ENCODE peak calls at places on chromosomes 6 and 20, in six cellular contexts. One of them, this sample, is unnamed.
A peak's percentile ranks its signal among the peaks of the same experiment; 100 is the strongest.

GRCh38 chr6:106910999-106911949 is 63.3 kb downstream of the CD24 start:
- DNase-seq in pancreas: no peak
- DNase-seq in psoas muscle: no peak
- DNase-seq in HCT116: no peak
- DNase-seq in mucosa of descending colon: no peak
- DNase-seq in heart left ventricle: no peak
- DNase-seq in this sample: no peak

GRCh38 chr20:2042400-2042799 is 48.5 kb upstream of the PDYN start:
- DNase-seq in pancreas: no peak
- DNase-seq in psoas muscle: no peak
- DNase-seq in HCT116: no peak
- DNase-seq in mucosa of descending colon: no peak
- DNase-seq in heart left ventricle: no peak
- DNase-seq in this sample: no peak

GRCh38 chr20:23867152-23867776 is 12.3 kb downstream of the CST5 start:
- DNase-seq in pancreas: no peak
- DNase-seq in psoas muscle: no peak
- DNase-seq in HCT116: no peak
- DNase-seq in mucosa of descending colon: no peak
- DNase-seq in heart left ventricle: no peak
- DNase-seq in this sample: no peak

GRCh38 chr6:125688138-125688537 is 61.3 kb upstream of the HEY2 start:
- DNase-seq in pancreas: no peak
- DNase-seq in psoas muscle: no peak
- DNase-seq in HCT116: no peak
- DNase-seq in mucosa of descending colon: no peak
- DNase-seq in heart left ventricle: no peak
- DNase-seq in this sample: no peak

GRCh38 chr6:6178795-6179194 is 141.7 kb downstream of the F13A1 start:
- DNase-seq in pancreas: no peak
- DNase-seq in psoas muscle: no peak
- DNase-seq in HCT116: no peak
- DNase-seq in mucosa of descending colon: no peak
- DNase-seq in heart left ventricle: no peak
- DNase-seq in this sample: no peak

GRCh38 chr20:10689385-10689784 is 15.6 kb upstream of the JAG1 start:
- DNase-seq in pancreas: no peak
- DNase-seq in psoas muscle: no peak
- DNase-seq in HCT116: no peak
- DNase-seq in mucosa of descending colon: no peak
- DNase-seq in heart left ventricle: no peak
- DNase-seq in this sample: no peak

GRCh38 chr20:32356935-32357868 is 929 bp upstream of the ASXL1 start:
- DNase-seq in pancreas: peak; percentile 47
- DNase-seq in psoas muscle: no peak
- DNase-seq in HCT116: peak; percentile 15
- DNase-seq in mucosa of descending colon: peak; percentile 54
- DNase-seq in heart left ventricle: peak; percentile 35
- DNase-seq in this sample: peak; percentile 63

GRCh38 chr6:42974919-42975505 is 4.0 kb downstream of the PEX6 start:
- DNase-seq in pancreas: no peak
- DNase-seq in psoas muscle: no peak
- DNase-seq in HCT116: no peak
- DNase-seq in mucosa of descending colon: no peak
- DNase-seq in heart left ventricle: no peak
- DNase-seq in this sample: no peak

GRCh38 chr6:118810420-118811027 is 83.4 kb upstream of the ASF1A start:
- DNase-seq in pancreas: no peak
- DNase-seq in psoas muscle: no peak
- DNase-seq in HCT116: no peak
- DNase-seq in mucosa of descending colon: peak; percentile 47
- DNase-seq in heart left ventricle: no peak
- DNase-seq in this sample: peak; percentile 91

GRCh38 chr6:11423072-11423471 is 114.5 kb upstream of the TMEM170B start:
- DNase-seq in pancreas: no peak
- DNase-seq in psoas muscle: no peak
- DNase-seq in HCT116: no peak
- DNase-seq in mucosa of descending colon: no peak
- DNase-seq in heart left ventricle: no peak
- DNase-seq in this sample: no peak

GRCh38 chr6:81606965-81607381 is 145.5 kb downstream of the TENT5A start:
- DNase-seq in pancreas: no peak
- DNase-seq in psoas muscle: no peak
- DNase-seq in HCT116: no peak
- DNase-seq in mucosa of descending colon: no peak
- DNase-seq in heart left ventricle: no peak
- DNase-seq in this sample: no peak

GRCh38 chr6:141488466-141488865 is 644.3 kb upstream of the GJE1 start:
- DNase-seq in pancreas: no peak
- DNase-seq in psoas muscle: no peak
- DNase-seq in HCT116: no peak
- DNase-seq in mucosa of descending colon: no peak
- DNase-seq in heart left ventricle: no peak
- DNase-seq in this sample: no peak

GRCh38 chr6:142886431-142887170 is 58.4 kb downstream of the HIVEP2 start:
- DNase-seq in pancreas: no peak
- DNase-seq in psoas muscle: no peak
- DNase-seq in HCT116: no peak
- DNase-seq in mucosa of descending colon: peak; percentile 32
- DNase-seq in heart left ventricle: no peak
- DNase-seq in this sample: no peak

GRCh38 chr20:25089662-25090061 is 7.7 kb upstream of the VSX1 start:
- DNase-seq in pancreas: no peak
- DNase-seq in psoas muscle: no peak
- DNase-seq in HCT116: no peak
- DNase-seq in mucosa of descending colon: no peak
- DNase-seq in heart left ventricle: no peak
- DNase-seq in this sample: no peak

GRCh38 chr6:136471372-136471771 is 78.8 kb downstream of the MAP7 start:
- DNase-seq in pancreas: no peak
- DNase-seq in psoas muscle: no peak
- DNase-seq in HCT116: no peak
- DNase-seq in mucosa of descending colon: no peak
- DNase-seq in heart left ventricle: no peak
- DNase-seq in this sample: no peak

GRCh38 chr20:24662286-24662685 is 192.9 kb downstream of the SYNDIG1 start:
- DNase-seq in pancreas: no peak
- DNase-seq in psoas muscle: no peak
- DNase-seq in HCT116: no peak
- DNase-seq in mucosa of descending colon: no peak
- DNase-seq in heart left ventricle: no peak
- DNase-seq in this sample: peak; percentile 6

GRCh38 chr6:33628401-33628964 is 7.4 kb downstream of the ITPR3 start:
- DNase-seq in pancreas: no peak
- DNase-seq in psoas muscle: no peak
- DNase-seq in HCT116: no peak
- DNase-seq in mucosa of descending colon: peak; percentile 41
- DNase-seq in heart left ventricle: no peak
- DNase-seq in this sample: peak; percentile 68

GRCh38 chr6:26223677-26224546 is 136.7 kb downstream of the HFE start:
- DNase-seq in pancreas: peak; percentile 28
- DNase-seq in psoas muscle: peak; percentile 59
- DNase-seq in HCT116: peak; percentile 91
- DNase-seq in mucosa of descending colon: peak; percentile 84
- DNase-seq in heart left ventricle: peak; percentile 70
- DNase-seq in this sample: peak; percentile 77

GRCh38 chr20:8661229-8662023 is 407.5 kb upstream of the PLCB4 start:
- DNase-seq in pancreas: no peak
- DNase-seq in psoas muscle: no peak
- DNase-seq in HCT116: no peak
- DNase-seq in mucosa of descending colon: no peak
- DNase-seq in heart left ventricle: no peak
- DNase-seq in this sample: no peak

GRCh38 chr20:58342104-58342945 is 32.8 kb downstream of the RAB22A start:
- DNase-seq in pancreas: no peak
- DNase-seq in psoas muscle: no peak
- DNase-seq in HCT116: no peak
- DNase-seq in mucosa of descending colon: no peak
- DNase-seq in heart left ventricle: no peak
- DNase-seq in this sample: no peak

GRCh38 chr6:36443951-36444428 is 1.2 kb downstream of the KCTD20 start:
- DNase-seq in pancreas: no peak
- DNase-seq in psoas muscle: no peak
- DNase-seq in HCT116: peak; percentile 32
- DNase-seq in mucosa of descending colon: no peak
- DNase-seq in heart left ventricle: no peak
- DNase-seq in this sample: no peak

GRCh38 chr6:40106840-40107239 is 172.6 kb upstream of the MOCS1 start:
- DNase-seq in pancreas: no peak
- DNase-seq in psoas muscle: no peak
- DNase-seq in HCT116: no peak
- DNase-seq in mucosa of descending colon: no peak
- DNase-seq in heart left ventricle: no peak
- DNase-seq in this sample: no peak

GRCh38 chr6:116615937-116616756 is at the start of gene RSPH4A:
- DNase-seq in pancreas: peak; percentile 93
- DNase-seq in psoas muscle: peak; percentile 89
- DNase-seq in HCT116: peak; percentile 67
- DNase-seq in mucosa of descending colon: peak; percentile 85
- DNase-seq in heart left ventricle: peak; percentile 94
- DNase-seq in this sample: peak; percentile 74

GRCh38 chr6:11609324-11610071 is 71.9 kb downstream of the TMEM170B start:
- DNase-seq in pancreas: no peak
- DNase-seq in psoas muscle: no peak
- DNase-seq in HCT116: no peak
- DNase-seq in mucosa of descending colon: no peak
- DNase-seq in heart left ventricle: peak; percentile 52
- DNase-seq in this sample: no peak

GRCh38 chr6:84150680-84151079 is 76.8 kb downstream of the CEP162 start:
- DNase-seq in pancreas: no peak
- DNase-seq in psoas muscle: no peak
- DNase-seq in HCT116: no peak
- DNase-seq in mucosa of descending colon: no peak
- DNase-seq in heart left ventricle: no peak
- DNase-seq in this sample: no peak

GRCh38 chr6:168302534-168302933 is 17.0 kb downstream of the DACT2 start:
- DNase-seq in pancreas: no peak
- DNase-seq in psoas muscle: no peak
- DNase-seq in HCT116: no peak
- DNase-seq in mucosa of descending colon: peak; percentile 23
- DNase-seq in heart left ventricle: no peak
- DNase-seq in this sample: no peak

GRCh38 chr6:3162565-3163247 is 5.4 kb upstream of the TUBB2A start:
- DNase-seq in pancreas: peak; percentile 76
- DNase-seq in psoas muscle: peak; percentile 83
- DNase-seq in HCT116: peak; percentile 56
- DNase-seq in mucosa of descending colon: peak; percentile 83
- DNase-seq in heart left ventricle: peak; percentile 78
- DNase-seq in this sample: peak; percentile 94

GRCh38 chr6:126672654-126673053 is 332.7 kb downstream of the CENPW start:
- DNase-seq in pancreas: no peak
- DNase-seq in psoas muscle: no peak
- DNase-seq in HCT116: no peak
- DNase-seq in mucosa of descending colon: no peak
- DNase-seq in heart left ventricle: no peak
- DNase-seq in this sample: no peak

GRCh38 chr6:26575494-26575939 is 21.2 kb upstream of the ABT1 start:
- DNase-seq in pancreas: no peak
- DNase-seq in psoas muscle: no peak
- DNase-seq in HCT116: no peak
- DNase-seq in mucosa of descending colon: no peak
- DNase-seq in heart left ventricle: no peak
- DNase-seq in this sample: no peak

GRCh38 chr6:156840136-156840535 is 63.0 kb downstream of the ARID1B start:
- DNase-seq in pancreas: no peak
- DNase-seq in psoas muscle: no peak
- DNase-seq in HCT116: no peak
- DNase-seq in mucosa of descending colon: no peak
- DNase-seq in heart left ventricle: no peak
- DNase-seq in this sample: no peak

GRCh38 chr6:156842598-156843250 is 65.5 kb downstream of the ARID1B start:
- DNase-seq in pancreas: no peak
- DNase-seq in psoas muscle: no peak
- DNase-seq in HCT116: no peak
- DNase-seq in mucosa of descending colon: no peak
- DNase-seq in heart left ventricle: no peak
- DNase-seq in this sample: no peak

GRCh38 chr6:156841508-156841907 is 64.3 kb downstream of the ARID1B start:
- DNase-seq in pancreas: no peak
- DNase-seq in psoas muscle: no peak
- DNase-seq in HCT116: no peak
- DNase-seq in mucosa of descending colon: no peak
- DNase-seq in heart left ventricle: no peak
- DNase-seq in this sample: no peak

GRCh38 chr6:156839591-156840001 is 62.4 kb downstream of the ARID1B start:
- DNase-seq in pancreas: no peak
- DNase-seq in psoas muscle: no peak
- DNase-seq in HCT116: no peak
- DNase-seq in mucosa of descending colon: no peak
- DNase-seq in heart left ventricle: peak; percentile 55
- DNase-seq in this sample: no peak

DNA sequence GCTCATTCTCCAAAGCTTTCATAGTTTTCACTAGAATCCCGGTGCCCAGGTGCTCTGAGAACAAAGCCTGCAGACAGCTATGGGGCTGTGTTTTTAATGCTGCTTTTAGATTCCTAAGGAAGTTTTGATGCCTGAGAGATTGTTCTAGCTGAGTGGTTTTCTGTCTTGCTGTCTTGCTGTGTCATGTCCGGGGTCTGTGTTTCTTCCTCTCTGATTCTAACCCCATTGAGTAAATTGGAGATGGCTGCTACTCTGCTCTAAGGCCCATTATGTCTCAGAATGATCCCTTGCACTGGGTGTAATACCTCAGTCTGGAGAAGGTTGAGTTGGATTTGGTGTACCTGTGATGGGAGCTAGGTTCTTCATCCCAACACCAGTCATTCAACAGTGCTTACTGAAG is 63.4 kb downstream of the ARID1B start:
- DNase-seq in pancreas: no peak
- DNase-seq in psoas muscle: no peak
- DNase-seq in HCT116: no peak
- DNase-seq in mucosa of descending colon: no peak
- DNase-seq in heart left ventricle: no peak
- DNase-seq in this sample: no peak
- H3K4me1 ChIP-seq in pancreas: peaks cover 11% of the 10 kb centered on the region
- H3K4me1 ChIP-seq in psoas muscle: peaks cover 75% of the 10 kb centered on the region
- H3K4me1 ChIP-seq in HCT116: no peaks in the 10 kb centered on the region
- H3K4me1 ChIP-seq in mucosa of descending colon: peaks cover 6% of the 10 kb centered on the region
- H3K4me1 ChIP-seq in heart left ventricle: peaks cover 36% of the 10 kb centered on the region
- H3K4me1 ChIP-seq in this sample: no peaks in the 10 kb centered on the region

GRCh38 chr20:50296450-50297375 is 106.1 kb downstream of the CEBPB start:
- DNase-seq in pancreas: no peak
- DNase-seq in psoas muscle: peak; percentile 36
- DNase-seq in HCT116: no peak
- DNase-seq in mucosa of descending colon: no peak
- DNase-seq in heart left ventricle: peak; percentile 11
- DNase-seq in this sample: peak; percentile 63
- H3K4me3 ChIP-seq in pancreas: no peak overlapping the region
- H3K4me3 ChIP-seq in psoas muscle: no peak overlapping the region
- H3K4me3 ChIP-seq in HCT116: no peak overlapping the region
- H3K4me3 ChIP-seq in mucosa of descending colon: no peak overlapping the region
- H3K4me3 ChIP-seq in heart left ventricle: no peak overlapping the region
- H3K4me3 ChIP-seq in this sample: no peak overlapping the region

GRCh38 chr6:75546401-75546800 is 52.8 kb upstream of the FILIP1 start:
- DNase-seq in pancreas: no peak
- DNase-seq in psoas muscle: no peak
- DNase-seq in HCT116: no peak
- DNase-seq in mucosa of descending colon: no peak
- DNase-seq in heart left ventricle: no peak
- DNase-seq in this sample: no peak
- TF ChIP-seq CTCF in pancreas: no peak
- TF ChIP-seq CTCF in psoas muscle: peak; percentile 17
- TF ChIP-seq CTCF in HCT116: peak; percentile 41
- TF ChIP-seq CTCF in mucosa of descending colon: no peak
- TF ChIP-seq CTCF in heart left ventricle: no peak
- TF ChIP-seq CTCF in this sample: peak; percentile 25

GRCh38 chr6:87180105-87180504 is 24.7 kb downstream of the ZNF292 start:
- DNase-seq in pancreas: no peak
- DNase-seq in psoas muscle: no peak
- DNase-seq in HCT116: no peak
- DNase-seq in mucosa of descending colon: no peak
- DNase-seq in heart left ventricle: no peak
- DNase-seq in this sample: no peak
- H3K4me1 ChIP-seq in pancreas: no peaks in the 10 kb centered on the region
- H3K4me1 ChIP-seq in psoas muscle: peaks cover 29% of the 10 kb centered on the region
- H3K4me1 ChIP-seq in HCT116: no peaks in the 10 kb centered on the region
- H3K4me1 ChIP-seq in mucosa of descending colon: no peaks in the 10 kb centered on the region
- H3K4me1 ChIP-seq in heart left ventricle: no peaks in the 10 kb centered on the region
- H3K4me1 ChIP-seq in this sample: no peaks in the 10 kb centered on the region

This sample was measured in Peyer's patch.